ENCODE peak calls at places on chromosome 14, in four cellular contexts. One of them, this sample, is unnamed.

GRCh38 chr14:97120204-97121120 is 323.3 kb downstream of the VRK1 start:
- DNase-seq in SW 1271: no peak
- DNase-seq in G401: no peak
- DNase-seq in NCI-H1092: no peak
- DNase-seq in this sample: no peak

GRCh38 chr14:92475037-92475436 is 38.5 kb upstream of the RIN3 start:
- DNase-seq in G401: no peak
- DNase-seq in NCI-H1092: no peak
- DNase-seq in SW 1271: no peak
- DNase-seq in this sample: no peak

GRCh38 chr14:65961004-65961403 is 525.2 kb upstream of the CCDC196 start:
- DNase-seq in SW 1271: no peak
- DNase-seq in NCI-H1092: peak
- DNase-seq in G401: no peak
- DNase-seq in this sample: peak

GRCh38 chr14:90983560-90983959 is 76.9 kb downstream of the RPS6KA5 start:
- DNase-seq in NCI-H1092: no peak
- DNase-seq in G401: no peak
- DNase-seq in SW 1271: no peak
- DNase-seq in this sample: no peak

GRCh38 chr14:52080817-52081755 is 12.2 kb upstream of the NID2 start:
- DNase-seq in SW 1271: peak
- DNase-seq in G401: no peak
- DNase-seq in NCI-H1092: peak
- DNase-seq in this sample: peak

GRCh38 chr14:102591372-102591943 is 991 bp upstream of the RCOR1 start:
- DNase-seq in G401: peak
- DNase-seq in NCI-H1092: peak
- DNase-seq in SW 1271: no peak
- DNase-seq in this sample: no peak

GRCh38 chr14:32998433-32998832 is 59.8 kb downstream of the NPAS3 start:
- DNase-seq in G401: no peak
- DNase-seq in NCI-H1092: no peak
- DNase-seq in SW 1271: no peak
- DNase-seq in this sample: no peak

GRCh38 chr14:54211562-54212308 is 185.1 kb upstream of the CDKN3 start:
- DNase-seq in G401: no peak
- DNase-seq in SW 1271: peak
- DNase-seq in NCI-H1092: no peak
- DNase-seq in this sample: no peak

GRCh38 chr14:39581474-39581873 is 149.2 kb upstream of the FBXO33 start:
- DNase-seq in NCI-H1092: no peak
- DNase-seq in G401: no peak
- DNase-seq in SW 1271: no peak
- DNase-seq in this sample: no peak

GRCh38 chr14:24064856-24065255 is 6.5 kb upstream of the CPNE6 start:
- DNase-seq in SW 1271: no peak
- DNase-seq in G401: no peak
- DNase-seq in NCI-H1092: no peak
- DNase-seq in this sample: no peak

GRCh38 chr14:24270537-24271133 is 762 bp downstream of the RABGGTA start:
- DNase-seq in G401: no peak
- DNase-seq in SW 1271: no peak
- DNase-seq in NCI-H1092: no peak
- DNase-seq in this sample: no peak

GRCh38 chr14:27205036-27205435 is 607.2 kb upstream of the NOVA1 start:
- DNase-seq in NCI-H1092: no peak
- DNase-seq in SW 1271: no peak
- DNase-seq in G401: no peak
- DNase-seq in this sample: no peak

GRCh38 chr14:76933515-76933914 is 95.0 kb downstream of the IRF2BPL start:
- DNase-seq in G401: no peak
- DNase-seq in SW 1271: no peak
- DNase-seq in NCI-H1092: no peak
- DNase-seq in this sample: no peak

GRCh38 chr14:68711551-68712437 is 81.1 kb downstream of the ZFP36L1 start:
- DNase-seq in G401: no peak
- DNase-seq in NCI-H1092: no peak
- DNase-seq in SW 1271: no peak
- DNase-seq in this sample: no peak

GRCh38 chr14:103528512-103529382 is at the start of gene TRMT61A:
- DNase-seq in NCI-H1092: peak
- DNase-seq in SW 1271: peak
- DNase-seq in G401: peak
- DNase-seq in this sample: no peak

GRCh38 chr14:56300495-56300894 is 182.3 kb downstream of the PELI2 start:
- DNase-seq in NCI-H1092: no peak
- DNase-seq in G401: no peak
- DNase-seq in SW 1271: no peak
- DNase-seq in this sample: no peak

GRCh38 chr14:94088516-94088915 is 7.4 kb downstream of the IFI27L1 start:
- DNase-seq in NCI-H1092: no peak
- DNase-seq in SW 1271: no peak
- DNase-seq in G401: no peak
- DNase-seq in this sample: no peak

GRCh38 chr14:24052656-24053547 is 1.1 kb downstream of the CARMIL3 start:
- DNase-seq in G401: peak
- DNase-seq in NCI-H1092: no peak
- DNase-seq in SW 1271: no peak
- DNase-seq in this sample: no peak

GRCh38 chr14:52821805-52822250 is 30.4 kb upstream of the GNPNAT1 start:
- DNase-seq in G401: no peak
- DNase-seq in NCI-H1092: no peak
- DNase-seq in SW 1271: no peak
- DNase-seq in this sample: no peak

GRCh38 chr14:91250912-91251311 is 6.4 kb upstream of the GPR68 start:
- DNase-seq in SW 1271: no peak
- DNase-seq in NCI-H1092: peak
- DNase-seq in G401: peak
- DNase-seq in this sample: no peak

GRCh38 chr14:74502236-74503019 is 8.9 kb downstream of the ISCA2 start:
- DNase-seq in NCI-H1092: no peak
- DNase-seq in SW 1271: no peak
- DNase-seq in G401: peak
- DNase-seq in this sample: peak

GRCh38 chr14:54676822-54677708 is 110.1 kb downstream of the SAMD4A start:
- DNase-seq in NCI-H1092: no peak
- DNase-seq in G401: peak
- DNase-seq in SW 1271: peak
- DNase-seq in this sample: peak

GRCh38 chr14:85281921-85282320 is 248.0 kb upstream of the FLRT2 start:
- DNase-seq in NCI-H1092: no peak
- DNase-seq in SW 1271: no peak
- DNase-seq in G401: no peak
- DNase-seq in this sample: no peak

GRCh38 chr14:99817331-99817730 is 24.1 kb downstream of the EML1 start:
- DNase-seq in G401: no peak
- DNase-seq in NCI-H1092: no peak
- DNase-seq in SW 1271: no peak
- DNase-seq in this sample: no peak

GRCh38 chr14:63922696-63923421 is 70.1 kb downstream of the SYNE2 start:
- DNase-seq in NCI-H1092: no peak
- DNase-seq in SW 1271: no peak
- DNase-seq in G401: no peak
- DNase-seq in this sample: no peak

GRCh38 chr14:104929268-104930230 is 4.9 kb downstream of the PLD4 start:
- DNase-seq in SW 1271: no peak
- DNase-seq in NCI-H1092: no peak
- DNase-seq in G401: no peak
- DNase-seq in this sample: no peak

GRCh38 chr14:59377485-59377884 is 87.7 kb downstream of the GPR135 start:
- DNase-seq in SW 1271: no peak
- DNase-seq in NCI-H1092: no peak
- DNase-seq in G401: no peak
- DNase-seq in this sample: no peak

GRCh38 chr14:51939727-51940126 is 49.6 kb upstream of the RTRAF start:
- DNase-seq in G401: no peak
- DNase-seq in NCI-H1092: no peak
- DNase-seq in SW 1271: no peak
- DNase-seq in this sample: no peak

GRCh38 chr14:61240206-61240605 is 40.9 kb downstream of the TMEM30B start:
- DNase-seq in SW 1271: no peak
- DNase-seq in NCI-H1092: no peak
- DNase-seq in G401: no peak
- DNase-seq in this sample: no peak

GRCh38 chr14:75091251-75091650 is 21.8 kb downstream of the ZC2HC1C start:
- DNase-seq in G401: no peak
- DNase-seq in NCI-H1092: no peak
- DNase-seq in SW 1271: no peak
- DNase-seq in this sample: no peak

GRCh38 chr14:105865266-105865903 is 339.0 kb downstream of the TMEM121 start:
- DNase-seq in G401: no peak
- DNase-seq in SW 1271: no peak
- DNase-seq in NCI-H1092: no peak
- DNase-seq in this sample: no peak

GRCh38 chr14:69815556-69815955 is 18.5 kb upstream of the SLC10A1 start:
- DNase-seq in NCI-H1092: no peak
- DNase-seq in SW 1271: no peak
- DNase-seq in G401: no peak
- DNase-seq in this sample: no peak

GRCh38 chr14:69617796-69618195 is 6.4 kb downstream of the SUSD6 start:
- DNase-seq in NCI-H1092: no peak
- DNase-seq in SW 1271: no peak
- DNase-seq in G401: peak
- DNase-seq in this sample: no peak

GRCh38 chr14:105987563-105987962 is 461.2 kb downstream of the TMEM121 start:
- DNase-seq in NCI-H1092: no peak
- DNase-seq in G401: no peak
- DNase-seq in SW 1271: no peak
- DNase-seq in this sample: no peak

GRCh38 chr14:24701031-24701430 is 67.0 kb upstream of the GZMB start:
- DNase-seq in G401: no peak
- DNase-seq in SW 1271: no peak
- DNase-seq in NCI-H1092: no peak
- DNase-seq in this sample: no peak

GRCh38 chr14:96056509-96057422 is 17.6 kb downstream of the C14orf132 start:
- DNase-seq in SW 1271: no peak
- DNase-seq in NCI-H1092: no peak
- DNase-seq in G401: peak
- DNase-seq in this sample: no peak

GRCh38 chr14:95981939-95982338 is 57.2 kb upstream of the C14orf132 start:
- DNase-seq in G401: no peak
- DNase-seq in SW 1271: no peak
- DNase-seq in NCI-H1092: no peak
- DNase-seq in this sample: no peak

GRCh38 chr14:95275507-95275906 is 44.2 kb downstream of the CLMN start:
- DNase-seq in NCI-H1092: no peak
- DNase-seq in G401: no peak
- DNase-seq in SW 1271: no peak
- DNase-seq in this sample: no peak